ENCODE peak calls at places on chromosomes 11 and 22, in eight cellular contexts. Q is sigmoid colon, X is body of pancreas, I is mammary epithelial cell, G is AG09309, P is heart left ventricle, B is vagina, N is astrocyte. V is an unnamed sample.

GRCh38 chr11:33777906-33778305 is 3.6 kb upstream of the FBXO3 start:
- DNase-seq in Q (no peak), X (no peak), I (no peak), G (no peak), P (no peak), B (no peak), N (no peak), V (no peak)

GRCh38 chr22:27454807-27455450 is 346.6 kb downstream of the MN1 start:
- DNase-seq in Q (no peak), X (no peak), I (no peak), G (no peak), P (no peak), B (no peak), N (no peak), V (peak; percentile 45)

GRCh38 chr11:77819921-77820564 is 479 bp downstream of the RSF1 start:
- DNase-seq in Q (peak; percentile 77), X (peak; percentile 46), I (peak; percentile 40), G (no peak), P (peak; percentile 54), B (no peak), N (peak; percentile 19), V (peak; percentile 28)

GRCh38 chr11:1192741-1193325 is 30.0 kb upstream of the MUC5B start:
- DNase-seq in Q (peak; percentile 46), X (peak; percentile 0), I (no peak), G (no peak), P (no peak), B (no peak), N (no peak), V (no peak)

GRCh38 chr11:46991391-46991790 is 54.8 kb downstream of the CSTPP1 start:
- DNase-seq in Q (no peak), X (no peak), I (no peak), G (no peak), P (no peak), B (no peak), N (no peak), V (no peak)

GRCh38 chr11:123507043-123507442 is 77.0 kb downstream of the GRAMD1B start:
- DNase-seq in Q (no peak), X (no peak), I (no peak), G (no peak), P (no peak), B (no peak), N (peak; percentile 77), V (no peak)

GRCh38 chr11:116415095-116415494 is 357.7 kb downstream of the BUD13 start:
- DNase-seq in Q (no peak), X (no peak), I (no peak), G (no peak), P (no peak), B (no peak), N (peak; percentile 64), V (no peak)

GRCh38 chr11:11296434-11296833 is 56.6 kb downstream of the CSNK2A3 start:
- DNase-seq in Q (no peak), X (no peak), I (no peak), G (no peak), P (no peak), B (no peak), N (no peak), V (no peak)

DNA sequence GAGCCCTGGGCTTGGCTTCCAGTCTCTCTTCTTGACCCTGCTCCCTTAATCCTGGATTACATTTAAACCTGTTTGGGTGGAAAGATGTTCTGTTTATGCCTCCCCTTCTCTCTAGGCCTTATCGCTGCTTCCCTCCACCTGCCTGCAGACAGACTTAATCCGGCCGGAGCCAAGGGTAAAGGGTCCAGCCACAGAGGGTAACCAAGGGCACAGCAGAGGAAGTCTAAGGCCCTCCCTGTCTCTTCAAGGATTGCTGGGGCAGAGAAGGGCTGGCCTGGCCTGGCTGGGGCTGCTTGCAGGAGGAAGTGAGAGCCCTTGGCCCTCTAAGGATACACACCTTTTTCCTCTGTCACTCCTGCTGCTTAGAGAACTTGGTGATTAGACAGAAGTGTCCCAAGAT is 2.1 kb downstream of the GAL3ST3 start:
- DNase-seq in Q (no peak), X (no peak), I (no peak), G (no peak), P (no peak), B (no peak), N (no peak), V (no peak)
- TF ChIP-seq CTCF in Q (no peak), X (no peak), I (no peak), G (no peak), P (no peak), B (no peak), N (no peak), V (no peak)

GRCh38 chr11:113705871-113706654 is at the start of gene TMPRSS5:
- DNase-seq in Q (peak; percentile 75), X (no peak), I (no peak), G (no peak), P (no peak), B (no peak), N (no peak), V (no peak)
- H3K4me3 ChIP-seq in Q (no peak within 1 kb of the TSS), X (no peak within 1 kb of the TSS), I (no peak within 1 kb of the TSS), G (no peak within 1 kb of the TSS), P (no peak within 1 kb of the TSS), B (no peak within 1 kb of the TSS), N (no peak within 1 kb of the TSS), V (no peak within 1 kb of the TSS)

GRCh38 chr11:102935514-102935913 is 20.0 kb downstream of the MMP13 start:
- DNase-seq in Q (no peak), X (no peak), I (no peak), G (no peak), P (no peak), B (no peak), N (no peak), V (no peak)
- TF ChIP-seq CTCF in Q (no peak), X (no peak), I (peak; percentile 30), G (peak; percentile 14), P (no peak), B (no peak), N (no peak), V (no peak)

GRCh38 chr22:19629720-19630419 is 84.4 kb upstream of the SEPTIN5 start:
- DNase-seq in Q (peak; percentile 83), X (peak; percentile 84), I (peak; percentile 38), G (peak; percentile 24), P (peak; percentile 75), B (no peak), N (peak; percentile 22), V (peak; percentile 85)

GRCh38 chr22:19629331-19629719 is 85.0 kb upstream of the SEPTIN5 start:
- DNase-seq in Q (peak; percentile 42), X (no peak), I (no peak), G (no peak), P (no peak), B (no peak), N (no peak), V (no peak)

GRCh38 chr22:19626666-19627065 is 87.6 kb upstream of the SEPTIN5 start:
- DNase-seq in Q (peak; percentile 21), X (no peak), I (no peak), G (no peak), P (no peak), B (no peak), N (no peak), V (no peak)

GRCh38 chr22:19626042-19626560 is 88.2 kb upstream of the SEPTIN5 start:
- DNase-seq in Q (peak; percentile 50), X (no peak), I (no peak), G (no peak), P (no peak), B (no peak), N (no peak), V (no peak)

GRCh38 chr22:19628038-19628776 is 86.1 kb upstream of the SEPTIN5 start:
- DNase-seq in Q (peak; percentile 14), X (no peak), I (no peak), G (no peak), P (no peak), B (no peak), N (no peak), V (no peak)
- H3K4me3 ChIP-seq in Q (no peak overlapping the region), X (no peak overlapping the region), I (no peak overlapping the region), G (no peak overlapping the region), P (no peak overlapping the region), B (no peak overlapping the region), N (no peak overlapping the region), V (no peak overlapping the region)

V was measured in cardiac fibroblast.